ENCODE peak calls at places on chromosomes 6 and 20, in eight cellular contexts. S, Q, D, P, A, V, M and W are unnamed samples. For H3K36me3 and H3K9me3, the result is how much of the 10 kb centered on the place peaks cover.

GRCh38 chr20:8512003-8512402 is 379.9 kb downstream of the PLCB1 start:
- DNase-seq in S (no peak), Q (no peak), D (no peak), P (no peak), A (no peak), V (no peak), M (no peak), W (no peak)

GRCh38 chr20:49747707-49748524 is 34.2 kb upstream of the B4GALT5 start:
- DNase-seq in S (peak), Q (no peak), D (peak), P (peak), A (peak), V (peak), M (peak), W (peak)

GRCh38 chr6:157848693-157849092 is 25.6 kb downstream of the SNX9 start:
- DNase-seq in S (no peak), Q (no peak), D (no peak), P (no peak), A (no peak), V (no peak), M (no peak), W (no peak)

GRCh38 chr6:143097224-143097795 is 36.6 kb downstream of the AIG1 start:
- DNase-seq in S (no peak), Q (no peak), D (no peak), P (no peak), A (no peak), V (peak), M (no peak), W (no peak)

GRCh38 chr20:46240065-46240464 is 68.2 kb downstream of the CDH22 start:
- DNase-seq in S (no peak), Q (no peak), D (no peak), P (no peak), A (no peak), V (no peak), M (no peak), W (no peak)

GRCh38 chr6:135451617-135452190 is 45.8 kb downstream of the AHI1 start:
- DNase-seq in S (no peak), Q (no peak), D (no peak), P (no peak), A (no peak), V (peak), M (no peak), W (no peak)

GRCh38 chr6:10384064-10384317 is 30.9 kb downstream of the TFAP2A start:
- DNase-seq in S (no peak), Q (no peak), D (no peak), P (no peak), A (no peak), V (no peak), M (no peak), W (no peak)

GRCh38 chr6:13465734-13466133 is 21.7 kb downstream of the GFOD1 start:
- DNase-seq in S (no peak), Q (no peak), D (no peak), P (no peak), A (no peak), V (no peak), M (no peak), W (no peak)

GRCh38 chr20:62727584-62728027 is 19.0 kb downstream of the NTSR1 start:
- DNase-seq in S (no peak), Q (no peak), D (no peak), P (peak), A (peak), V (no peak), M (no peak), W (no peak)

GRCh38 chr6:87518453-87518852 is 45.7 kb downstream of the SLC35A1 start:
- DNase-seq in S (no peak), Q (no peak), D (no peak), P (no peak), A (no peak), V (no peak), M (no peak), W (no peak)

GRCh38 chr6:87522686-87523085 is 49.9 kb downstream of the SLC35A1 start:
- DNase-seq in S (no peak), Q (no peak), D (no peak), P (no peak), A (no peak), V (peak), M (no peak), W (no peak)
- H3K36me3 ChIP-seq in S (under half), Q (under half), D (half or more), P (under half), A (under half), V (under half), M (half or more), W (under half)

GRCh38 chr6:26640806-26641205 is 18.7 kb downstream of the ZNF322 start:
- DNase-seq in S (no peak), Q (no peak), D (no peak), P (no peak), A (no peak), V (no peak), M (no peak), W (no peak)
- H3K9me3 ChIP-seq in S (under half), Q (under half), D (under half), P (under half), A (under half), V (under half), M (under half), W (under half)

GRCh38 chr6:43779864-43780260 is 9.9 kb downstream of the VEGFA start:
- DNase-seq in S (no peak), Q (no peak), D (no peak), P (no peak), A (no peak), V (no peak), M (no peak), W (no peak)

GRCh38 chr6:43776799-43777776 is 7.1 kb downstream of the VEGFA start:
- DNase-seq in S (no peak), Q (no peak), D (no peak), P (peak), A (no peak), V (no peak), M (no peak), W (no peak)

GRCh38 chr6:43780293-43780692 is 10.3 kb downstream of the VEGFA start:
- DNase-seq in S (no peak), Q (no peak), D (no peak), P (no peak), A (no peak), V (no peak), M (no peak), W (no peak)

GRCh38 chr6:43778976-43779863 is 9.2 kb downstream of the VEGFA start:
- DNase-seq in S (no peak), Q (no peak), D (no peak), P (no peak), A (no peak), V (no peak), M (no peak), W (no peak)

DNA sequence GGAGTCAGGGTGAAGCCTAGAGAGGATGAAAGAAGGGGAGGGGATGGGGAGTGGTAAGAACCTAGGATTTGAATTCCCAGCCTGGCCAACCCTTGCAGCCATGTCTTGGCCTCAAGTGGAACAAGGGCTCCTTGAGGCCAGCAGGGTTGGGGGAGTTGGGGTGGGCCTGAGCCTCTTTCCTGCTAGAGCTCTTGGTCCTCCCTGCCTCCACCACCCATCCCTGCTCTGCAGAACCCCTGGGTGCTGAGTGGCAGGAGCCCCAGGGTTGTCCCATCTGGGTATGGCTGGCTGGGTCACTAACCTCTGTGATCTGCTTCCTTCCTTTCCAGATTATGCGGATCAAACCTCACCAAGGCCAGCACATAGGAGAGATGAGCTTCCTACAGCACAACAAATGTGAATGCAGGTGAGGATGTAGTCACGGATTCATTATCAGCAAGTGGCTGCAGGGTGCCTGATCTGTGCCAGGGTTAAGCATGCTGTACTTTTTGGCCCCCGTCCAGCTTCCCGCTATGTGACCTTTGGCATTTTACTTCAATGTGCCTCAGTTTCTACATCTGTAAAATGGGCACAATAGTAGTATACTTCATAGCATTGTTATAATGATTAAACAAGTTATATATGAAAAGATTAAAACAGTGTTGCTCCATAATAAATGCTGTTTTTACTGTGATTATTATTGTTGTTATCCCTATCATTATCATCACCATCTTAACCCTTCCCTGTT is 8.3 kb downstream of the VEGFA start:
- DNase-seq in S (no peak), Q (no peak), D (no peak), P (peak), A (no peak), V (no peak), M (no peak), W (no peak)
- H3K27ac ChIP-seq in S (no peak), Q (no peak), D (no peak), P (no peak), A (peak), V (no peak), M (no peak), W (no peak)

GRCh38 chr6:116651916-116652315 is 16.6 kb downstream of the ZUP1 start:
- DNase-seq in S (no peak), Q (no peak), D (no peak), P (no peak), A (no peak), V (no peak), M (no peak), W (no peak)

GRCh38 chr6:116649129-116649528 is 19.4 kb downstream of the ZUP1 start:
- DNase-seq in S (no peak), Q (no peak), D (no peak), P (no peak), A (no peak), V (no peak), M (no peak), W (no peak)

GRCh38 chr6:116648161-116648560 is 20.4 kb downstream of the ZUP1 start:
- DNase-seq in S (no peak), Q (no peak), D (no peak), P (no peak), A (no peak), V (peak), M (no peak), W (no peak)
- H3K36me3 ChIP-seq in S (under half), Q (under half), D (under half), P (under half), A (under half), V (under half), M (under half), W (under half)

DNA sequence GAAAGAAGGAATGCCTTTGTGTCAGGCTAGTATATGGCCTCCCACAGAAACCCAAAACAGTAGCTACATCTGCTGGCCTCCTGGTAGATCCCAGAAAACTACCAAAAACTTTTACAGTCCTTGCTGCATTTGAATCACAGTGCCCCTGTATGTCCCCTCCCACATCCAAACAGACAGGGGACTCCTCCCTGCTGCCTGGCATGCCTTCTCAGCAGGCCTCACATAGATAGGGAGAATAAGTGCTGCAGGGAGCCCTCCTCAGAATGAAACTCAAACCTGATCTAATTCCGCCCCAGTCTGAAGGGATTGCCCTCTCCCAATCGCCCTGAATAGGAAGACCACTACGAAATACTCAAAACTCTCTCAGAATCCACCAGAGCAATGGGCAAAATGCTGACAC is 14.1 kb upstream of the DEFB116 start:
- DNase-seq in S (no peak), Q (no peak), D (no peak), P (no peak), A (no peak), V (no peak), M (no peak), W (no peak)
- H3K9me3 ChIP-seq in S (under half), Q (under half), D (under half), P (under half), A (half or more), V (under half), M (under half), W (under half)

DNA sequence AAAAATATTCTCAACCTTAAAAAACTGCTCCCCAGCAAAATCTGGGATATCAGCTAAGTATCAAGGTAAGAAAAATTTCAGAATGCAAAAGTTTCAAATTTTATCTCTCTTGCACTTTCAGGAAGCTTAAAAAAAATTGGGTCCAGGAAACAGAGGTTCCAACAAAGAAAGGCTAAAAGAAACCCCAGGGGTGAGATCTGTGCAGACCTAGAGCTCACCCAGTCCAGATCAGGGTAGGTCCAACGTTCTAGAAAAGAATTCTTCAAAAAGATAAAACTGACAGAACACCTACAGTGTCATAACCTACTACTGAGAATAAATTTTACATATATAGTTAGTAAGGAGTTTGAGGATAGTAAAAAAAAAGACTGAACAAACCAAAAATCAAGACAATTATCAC is 23.5 kb downstream of the ILRUN start:
- DNase-seq in S (no peak), Q (no peak), D (no peak), P (no peak), A (no peak), V (no peak), M (no peak), W (no peak)
- H3K27ac ChIP-seq in S (no peak), Q (peak), D (no peak), P (peak), A (peak), V (no peak), M (no peak), W (peak)

GRCh38 chr6:20454201-20454824 is 52.6 kb downstream of the E2F3 start:
- DNase-seq in S (no peak), Q (no peak), D (no peak), P (no peak), A (no peak), V (no peak), M (no peak), W (no peak)

GRCh38 chr6:20459682-20460081 is 58.0 kb downstream of the E2F3 start:
- DNase-seq in S (no peak), Q (no peak), D (no peak), P (no peak), A (no peak), V (no peak), M (no peak), W (no peak)

GRCh38 chr6:20455175-20456075 is 53.7 kb downstream of the E2F3 start:
- DNase-seq in S (no peak), Q (no peak), D (no peak), P (no peak), A (no peak), V (peak), M (no peak), W (no peak)

GRCh38 chr6:20463396-20463795 is 61.7 kb downstream of the E2F3 start:
- DNase-seq in S (no peak), Q (no peak), D (no peak), P (no peak), A (no peak), V (no peak), M (no peak), W (no peak)

DNA sequence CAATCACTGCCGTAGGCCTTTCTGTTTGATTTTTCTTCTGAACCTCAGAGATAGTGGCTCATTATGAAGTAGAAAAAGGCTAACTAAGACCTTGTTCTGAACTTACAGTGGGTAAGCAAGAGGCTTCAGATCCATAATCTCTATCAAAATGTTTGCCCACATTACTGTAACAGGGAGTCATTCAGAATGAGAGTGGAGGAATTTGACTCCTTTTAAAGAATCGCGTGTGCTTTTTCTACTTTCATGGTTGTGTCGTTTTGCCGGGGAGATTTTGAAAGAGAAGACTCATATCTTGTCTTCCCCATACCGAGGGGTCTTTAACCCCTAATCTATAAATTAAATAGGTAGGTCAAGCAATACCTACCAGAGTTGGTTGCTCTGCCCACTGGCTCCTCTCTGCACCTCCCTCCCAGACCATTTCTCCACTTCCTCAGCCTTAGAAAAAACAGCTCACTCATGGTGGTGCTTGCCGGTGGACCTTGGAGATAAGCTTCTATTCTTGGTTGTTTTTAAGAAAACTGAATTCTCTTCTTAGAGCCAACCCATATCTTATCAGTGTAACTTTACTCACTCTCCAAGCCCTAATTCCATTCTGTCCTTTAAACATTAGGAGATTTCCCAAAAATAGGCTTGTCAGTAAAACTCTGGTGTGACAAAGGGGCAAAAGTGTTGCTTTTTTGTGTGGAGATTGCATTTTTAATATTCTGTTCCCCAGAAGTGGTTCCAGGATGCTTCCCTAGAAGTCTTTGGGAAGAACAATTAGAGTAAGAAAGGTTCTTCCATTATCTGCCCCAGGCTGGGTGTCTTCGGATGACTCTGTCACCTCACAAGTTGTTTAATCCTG is 56.6 kb downstream of the E2F3 start:
- DNase-seq in S (no peak), Q (no peak), D (no peak), P (no peak), A (no peak), V (no peak), M (no peak), W (no peak)
- H3K36me3 ChIP-seq in S (under half), Q (under half), D (under half), P (under half), A (under half), V (under half), M (under half), W (under half)

GRCh38 chr6:148650941-148651540 is 95.8 kb upstream of the UST start:
- DNase-seq in S (no peak), Q (no peak), D (no peak), P (no peak), A (no peak), V (no peak), M (peak), W (no peak)
- H3K9me3 ChIP-seq in S (under half), Q (under half), D (under half), P (under half), A (under half), V (under half), M (under half), W (under half)